ENCODE peak calls at places on chromosomes 4 and X, in five cellular contexts. F, Q, G, O and D are unnamed samples.

GRCh38 chr4:2932561-2932950 is 30.6 kb downstream of the NOP14 start:
- DNase-seq in F (no peak), O (no peak), G (no peak), Q (no peak), D (no peak)

GRCh38 chr4:89486042-89486441 is 178.4 kb upstream of the GPRIN3 start:
- DNase-seq in O (no peak), F (no peak), G (no peak), Q (peak; percentile 23), D (no peak)

GRCh38 chr4:113695328-113696169 is 66.0 kb downstream of the CAMK2D start:
- DNase-seq in Q (peak; percentile 53), O (no peak), G (no peak), F (no peak), D (no peak)

GRCh38 chr4:126223784-126224407 is 909.1 kb downstream of the FAT4 start:
- DNase-seq in O (no peak), Q (peak; percentile 51), G (no peak), F (no peak), D (no peak)

GRCh38 chrX:136588060-136588459 is 56.0 kb downstream of the VGLL1 start:
- DNase-seq in F (no peak), Q (no peak), O (no peak), G (no peak), D (no peak)

GRCh38 chr4:25792200-25792791 is 70.5 kb downstream of the SEL1L3 start:
- DNase-seq in F (no peak), O (no peak), G (no peak), Q (peak; percentile 36), D (no peak)

GRCh38 chr4:1321946-1322650 is 24.9 kb upstream of the UVSSA start:
- DNase-seq in Q (no peak), O (peak; percentile 5), G (no peak), F (no peak), D (no peak)

GRCh38 chrX:153944140-153944799 is at the start of gene RENBP:
- DNase-seq in F (no peak), O (peak; percentile 56), G (no peak), Q (no peak), D (no peak)

GRCh38 chr4:150232029-150232428 is 153.8 kb downstream of the DCLK2 start:
- DNase-seq in O (no peak), G (no peak), Q (no peak), F (no peak), D (no peak)

GRCh38 chr4:173529505-173530325 is at the start of gene HAND2:
- DNase-seq in G (peak; percentile 93), O (peak; percentile 85), Q (no peak), F (no peak), D (peak; percentile 67)

GRCh38 chr4:148757171-148757570 is 315.0 kb upstream of the NR3C2 start:
- DNase-seq in O (no peak), F (no peak), G (no peak), Q (peak; percentile 90), D (no peak)

GRCh38 chrX:138711399-138712347 is at the start of gene FGF13:
- DNase-seq in O (peak; percentile 6), F (peak; percentile 27), G (peak; percentile 40), Q (peak; percentile 1), D (no peak)
- H3K4me3 ChIP-seq in O (peak within 1 kb of the TSS; percentile 35), F (peak within 1 kb of the TSS; percentile 70), G (peak within 1 kb of the TSS; percentile 39), Q (peak within 1 kb of the TSS; percentile 12), D (peak within 1 kb of the TSS; percentile 40)

GRCh38 chr4:186727149-186727976 is 3.7 kb upstream of the FAT1 start:
- DNase-seq in G (no peak), F (no peak), Q (peak; percentile 54), O (no peak), D (no peak)
- H3K4me3 ChIP-seq in G (peak overlapping the region; percentile 45), F (peak overlapping the region; percentile 67), Q (peak overlapping the region; percentile 61), O (peak overlapping the region; percentile 70), D (peak overlapping the region; percentile 89)

GRCh38 chr4:165873298-165874071 is 448 bp downstream of the TLL1 start:
- DNase-seq in O (peak; percentile 25), F (no peak), Q (peak; percentile 4), G (no peak), D (no peak)
- H3K4me3 ChIP-seq in O (peak overlapping the region; percentile 62), F (peak overlapping the region; percentile 56), Q (peak overlapping the region; percentile 42), G (peak overlapping the region; percentile 27), D (peak overlapping the region; percentile 64)

GRCh38 chrX:150692837-150693781 is at the start of gene MTMR1:
- DNase-seq in F (no peak), Q (no peak), G (peak; percentile 39), O (peak; percentile 26), D (no peak)

GRCh38 chrX:150693782-150694574 is 782 bp downstream of the MTMR1 start:
- DNase-seq in G (peak; percentile 26), F (no peak), Q (peak; percentile 96), O (peak; percentile 27), D (no peak)

GRCh38 chrX:150694738-150695410 is 1.7 kb downstream of the MTMR1 start:
- DNase-seq in F (no peak), G (no peak), Q (no peak), O (no peak), D (no peak)

GRCh38 chrX:150690126-150690525 is 3.1 kb upstream of the MTMR1 start:
- DNase-seq in O (no peak), F (no peak), Q (peak; percentile 84), G (no peak), D (peak; percentile 88)

GRCh38 chrX:150692296-150692695 is 900 bp upstream of the MTMR1 start:
- DNase-seq in O (no peak), G (no peak), Q (no peak), F (no peak), D (no peak)
- H3K4me3 ChIP-seq in O (peak overlapping the region; percentile 54), G (no peak overlapping the region), Q (no peak overlapping the region), F (no peak overlapping the region), D (peak overlapping the region; percentile 52)

DNA sequence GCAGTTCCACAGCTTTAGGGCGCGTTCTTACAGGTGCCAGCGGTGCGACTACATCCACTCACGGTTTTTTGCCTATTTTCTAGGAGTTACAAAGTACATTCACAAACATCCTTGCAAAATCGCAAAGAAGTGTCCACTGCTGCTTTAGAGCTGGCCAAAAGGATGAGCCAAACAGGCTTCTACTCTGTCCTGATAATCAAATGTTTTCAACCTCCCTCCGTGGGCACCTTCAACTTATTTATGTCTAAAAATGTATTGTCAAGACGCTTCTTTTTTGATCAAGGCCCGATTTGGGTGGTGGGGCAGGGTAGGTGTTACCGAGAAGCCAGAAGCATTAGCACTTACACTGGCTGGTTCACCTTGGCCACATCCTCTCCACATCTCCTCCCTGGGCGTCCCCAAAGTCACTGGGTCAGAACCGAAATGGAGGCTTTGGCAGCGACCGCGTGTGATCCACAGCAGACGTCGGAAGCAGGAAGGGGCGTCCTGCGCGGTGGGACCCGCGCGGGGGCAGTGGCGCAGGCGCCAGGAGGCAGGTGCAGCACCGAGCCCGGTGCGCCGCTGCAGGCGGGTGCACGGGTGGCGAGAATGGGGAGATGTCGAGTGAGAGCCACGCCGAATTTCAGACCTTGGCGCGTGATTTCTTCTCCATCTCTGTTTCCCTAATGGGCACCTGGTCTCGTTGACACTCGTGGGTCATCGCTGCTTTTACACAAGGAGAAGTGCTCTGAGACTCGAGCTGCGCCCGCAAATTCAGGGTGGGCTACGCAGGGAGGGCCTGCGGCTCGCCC is 16.9 kb downstream of the NKX3-2 start:
- DNase-seq in O (no peak), Q (no peak), G (no peak), F (no peak), D (no peak)
- H3K4me3 ChIP-seq in O (no peak overlapping the region), Q (no peak overlapping the region), G (no peak overlapping the region), F (no peak overlapping the region), D (no peak overlapping the region)

GRCh38 chr4:151324449-151325319 is 721 bp downstream of the SH3D19 start:
- DNase-seq in F (no peak), G (peak; percentile 41), Q (peak; percentile 42), O (peak; percentile 47), D (no peak)

GRCh38 chr4:151322565-151322964 is 2.8 kb downstream of the SH3D19 start:
- DNase-seq in G (no peak), Q (peak; percentile 50), F (no peak), O (no peak), D (no peak)

GRCh38 chr4:151329217-151330007 is 4.0 kb upstream of the SH3D19 start:
- DNase-seq in Q (peak; percentile 85), O (no peak), F (no peak), G (no peak), D (no peak)

GRCh38 chr4:151324124-151324448 is 1.3 kb downstream of the SH3D19 start:
- DNase-seq in G (no peak), Q (no peak), F (no peak), O (no peak), D (no peak)

GRCh38 chr4:151325320-151326246 is at the start of gene SH3D19:
- DNase-seq in Q (peak; percentile 69), O (peak; percentile 83), G (peak; percentile 77), F (no peak), D (no peak)
- H3K4me3 ChIP-seq in Q (peak within 1 kb of the TSS; percentile 73), O (peak within 1 kb of the TSS; percentile 74), G (peak within 1 kb of the TSS; percentile 49), F (peak within 1 kb of the TSS; percentile 59), D (peak within 1 kb of the TSS; percentile 64)

DNA sequence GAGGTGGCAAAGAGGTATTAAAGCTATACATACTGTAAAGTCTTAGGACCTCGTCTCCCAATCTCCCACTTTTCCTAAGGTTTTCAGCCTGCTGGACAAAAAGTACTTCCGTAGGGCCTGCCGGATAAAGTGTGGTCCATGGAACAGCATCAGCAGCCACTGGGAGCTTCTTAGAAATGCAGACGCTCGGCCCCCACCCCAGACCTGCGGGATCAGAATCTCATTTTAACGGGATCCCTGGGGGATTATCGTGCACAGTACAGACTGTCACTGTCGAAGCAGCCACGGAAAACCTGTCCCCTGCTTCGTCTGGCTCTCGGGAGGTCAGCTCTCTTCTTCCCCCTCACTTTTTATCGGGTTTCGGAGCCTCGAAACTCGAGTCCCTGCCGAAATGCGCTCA is 802 bp downstream of the ADGRG2 start:
- DNase-seq in O (no peak), F (no peak), Q (no peak), G (no peak), D (no peak)
- H3K4me3 ChIP-seq in O (peak overlapping the region; percentile 45), F (peak overlapping the region; percentile 56), Q (no peak overlapping the region), G (no peak overlapping the region), D (peak overlapping the region; percentile 46)

GRCh38 chr4:105272002-105272401 is 125.3 kb downstream of the TET2 start:
- DNase-seq in O (no peak), Q (no peak), F (no peak), G (no peak), D (no peak)
- H3K4me3 ChIP-seq in O (no peak overlapping the region), Q (no peak overlapping the region), F (no peak overlapping the region), G (no peak overlapping the region), D (no peak overlapping the region)

GRCh38 chr4:13657016-13657415 is 29.5 kb upstream of the BOD1L1 start:
- DNase-seq in Q (no peak), G (no peak), F (no peak), O (no peak), D (no peak)
- H3K4me3 ChIP-seq in Q (no peak overlapping the region), G (no peak overlapping the region), F (no peak overlapping the region), O (no peak overlapping the region), D (peak overlapping the region; percentile 36)